ENCODE peak calls at places on chromosome 17, in five cellular contexts. G is mesenchymal stem cell, E is H1, M is neuronal stem cell, W is IMR-90. S is an unnamed sample.

GRCh38 chr17:48498168-48498840 is 32.5 kb downstream of the HOXB1 start:
- DNase-seq in E (no peak), W (no peak), M (no peak), G (peak), S (peak)

GRCh38 chr17:48604770-48605329 is at the start of gene HOXB6:
- DNase-seq in G (peak), M (no peak), E (no peak), W (no peak), S (no peak)

GRCh38 chr17:29109477-29110371 is 66.8 kb downstream of the PIPOX start:
- DNase-seq in G (no peak), W (no peak), M (no peak), E (no peak), S (peak)

GRCh38 chr17:47949197-47949759 is 7.9 kb downstream of the PNPO start:
- DNase-seq in E (peak), W (peak), G (peak), M (peak), S (peak)

GRCh38 chr17:83058478-83059167 is 20.8 kb upstream of the METRNL start:
- DNase-seq in G (no peak), M (no peak), E (peak), W (no peak), S (no peak)

GRCh38 chr17:3959295-3959899 is 4.8 kb downstream of the ATP2A3 start:
- DNase-seq in W (peak), M (no peak), E (no peak), G (peak), S (no peak)

GRCh38 chr17:21263351-21263750 is 10.1 kb upstream of the NATD1 start:
- DNase-seq in W (peak), E (no peak), M (no peak), G (peak), S (no peak)

GRCh38 chr17:50021681-50022370 is 26.8 kb upstream of the DLX3 start:
- DNase-seq in G (no peak), E (no peak), M (no peak), W (no peak), S (no peak)

GRCh38 chr17:57630736-57631135 is 114.4 kb downstream of the CCDC182 start:
- DNase-seq in G (no peak), E (no peak), W (no peak), M (no peak), S (no peak)

GRCh38 chr17:39547713-39548478 is 59.8 kb downstream of the NEUROD2 start:
- DNase-seq in E (peak), W (no peak), G (peak), M (peak), S (peak)

GRCh38 chr17:77352441-77352840 is 211.7 kb downstream of the SEC14L1 start:
- DNase-seq in W (no peak), E (no peak), G (no peak), M (no peak), S (no peak)

GRCh38 chr17:30337393-30337999 is 3.6 kb upstream of the TMIGD1 start:
- DNase-seq in E (no peak), M (no peak), W (no peak), G (no peak), S (peak)

GRCh38 chr17:46865100-46865499 is 13.7 kb downstream of the WNT9B start:
- DNase-seq in W (peak), G (no peak), M (no peak), E (no peak), S (peak)

GRCh38 chr17:61504697-61505096 is 52.5 kb downstream of the TBX4 start:
- DNase-seq in G (peak), M (no peak), E (no peak), W (peak), S (no peak)

GRCh38 chr17:71765437-71765836 is 355.4 kb upstream of the SOX9 start:
- DNase-seq in M (no peak), G (peak), W (peak), E (no peak), S (no peak)

GRCh38 chr17:41654134-41654907 is 29.9 kb upstream of the KRT17 start:
- DNase-seq in M (no peak), G (no peak), W (no peak), E (no peak), S (no peak)

GRCh38 chr17:10118788-10119130 is 79.6 kb downstream of the GAS7 start:
- DNase-seq in E (no peak), G (no peak), M (no peak), W (no peak), S (no peak)

GRCh38 chr17:9587969-9588656 is 11.7 kb downstream of the CFAP52 start:
- DNase-seq in E (no peak), W (no peak), G (no peak), M (no peak), S (peak)

GRCh38 chr17:9138161-9138717 is 116.9 kb downstream of the NTN1 start:
- DNase-seq in M (no peak), G (no peak), E (no peak), W (no peak), S (no peak)

GRCh38 chr17:38742431-38743308 is 5.5 kb downstream of the PCGF2 start:
- DNase-seq in G (peak), W (peak), M (no peak), E (no peak), S (no peak)

GRCh38 chr17:27607692-27608091 is 23.3 kb upstream of the LGALS9 start:
- DNase-seq in W (no peak), G (no peak), E (no peak), M (no peak), S (no peak)
- H3K4me3 ChIP-seq in W (no peak), G (no peak), E (no peak), M (no peak), S (no peak)

GRCh38 chr17:66411498-66411897 is 109.1 kb downstream of the PRKCA start:
- DNase-seq in E (no peak), G (no peak), M (no peak), W (no peak), S (no peak)
- H2BK15ac ChIP-seq in E (no peak), G (no peak), M (no peak), W (no peak), S (no peak)

GRCh38 chr17:56598471-56598870 is 5.0 kb downstream of the NOG start:
- DNase-seq in M (no peak), G (peak), E (no peak), W (peak), S (peak)

GRCh38 chr17:56599093-56599492 is 5.6 kb downstream of the NOG start:
- DNase-seq in M (no peak), W (no peak), G (no peak), E (no peak), S (no peak)

GRCh38 chr17:56600246-56600645 is 6.7 kb downstream of the NOG start:
- DNase-seq in W (no peak), G (no peak), M (no peak), E (no peak), S (no peak)

GRCh38 chr17:56597495-56597990 is 4.0 kb downstream of the NOG start:
- DNase-seq in W (peak), G (peak), E (peak), M (peak), S (peak)

GRCh38 chr17:56599566-56599965 is 6.1 kb downstream of the NOG start:
- DNase-seq in G (no peak), E (no peak), W (no peak), M (no peak), S (no peak)
- H3K4me3 ChIP-seq in G (no peak), E (no peak), W (no peak), M (no peak), S (no peak)

GRCh38 chr17:68601565-68602266 is 549 bp upstream of the FAM20A start:
- DNase-seq in G (no peak), E (no peak), M (no peak), W (no peak), S (peak)

GRCh38 chr17:68600881-68601564 is at the start of gene FAM20A:
- DNase-seq in M (no peak), E (peak), G (peak), W (no peak), S (peak)

GRCh38 chr17:68603663-68604062 is 2.5 kb upstream of the FAM20A start:
- DNase-seq in W (no peak), G (no peak), M (no peak), E (no peak), S (no peak)

GRCh38 chr17:68602267-68602644 is 1.1 kb upstream of the FAM20A start:
- DNase-seq in G (no peak), E (no peak), W (no peak), M (no peak), S (no peak)

DNA sequence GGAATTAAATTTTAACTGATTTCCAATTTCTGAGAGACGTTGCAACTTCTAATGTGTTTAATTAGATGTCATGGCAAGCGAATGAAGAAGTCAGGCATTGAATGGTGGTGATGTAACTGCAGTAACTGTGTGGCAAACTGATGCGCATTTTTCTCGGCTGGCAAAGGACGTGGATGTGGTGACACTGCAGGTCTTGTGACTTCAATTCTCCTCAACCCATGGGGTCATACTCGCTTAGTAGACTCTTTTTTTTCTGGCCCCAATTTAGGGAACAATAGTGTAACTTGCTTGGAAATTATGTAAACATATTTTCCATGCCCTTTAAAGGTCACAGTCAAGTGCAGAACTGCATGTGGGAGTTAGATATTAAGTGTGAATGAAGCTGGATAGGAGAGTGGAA is 1.9 kb upstream of the FAM20A start:
- DNase-seq in G (no peak), E (no peak), W (no peak), M (no peak), S (no peak)
- H2BK15ac ChIP-seq in G (no peak), E (no peak), W (no peak), M (no peak), S (no peak)

GRCh38 chr17:75392559-75392958 is 12.9 kb downstream of the GRB2 start:
- DNase-seq in W (no peak), G (no peak), E (no peak), M (no peak), S (no peak)
- H3K4me3 ChIP-seq in W (peak), G (no peak), E (peak), M (peak), S (no peak)

DNA sequence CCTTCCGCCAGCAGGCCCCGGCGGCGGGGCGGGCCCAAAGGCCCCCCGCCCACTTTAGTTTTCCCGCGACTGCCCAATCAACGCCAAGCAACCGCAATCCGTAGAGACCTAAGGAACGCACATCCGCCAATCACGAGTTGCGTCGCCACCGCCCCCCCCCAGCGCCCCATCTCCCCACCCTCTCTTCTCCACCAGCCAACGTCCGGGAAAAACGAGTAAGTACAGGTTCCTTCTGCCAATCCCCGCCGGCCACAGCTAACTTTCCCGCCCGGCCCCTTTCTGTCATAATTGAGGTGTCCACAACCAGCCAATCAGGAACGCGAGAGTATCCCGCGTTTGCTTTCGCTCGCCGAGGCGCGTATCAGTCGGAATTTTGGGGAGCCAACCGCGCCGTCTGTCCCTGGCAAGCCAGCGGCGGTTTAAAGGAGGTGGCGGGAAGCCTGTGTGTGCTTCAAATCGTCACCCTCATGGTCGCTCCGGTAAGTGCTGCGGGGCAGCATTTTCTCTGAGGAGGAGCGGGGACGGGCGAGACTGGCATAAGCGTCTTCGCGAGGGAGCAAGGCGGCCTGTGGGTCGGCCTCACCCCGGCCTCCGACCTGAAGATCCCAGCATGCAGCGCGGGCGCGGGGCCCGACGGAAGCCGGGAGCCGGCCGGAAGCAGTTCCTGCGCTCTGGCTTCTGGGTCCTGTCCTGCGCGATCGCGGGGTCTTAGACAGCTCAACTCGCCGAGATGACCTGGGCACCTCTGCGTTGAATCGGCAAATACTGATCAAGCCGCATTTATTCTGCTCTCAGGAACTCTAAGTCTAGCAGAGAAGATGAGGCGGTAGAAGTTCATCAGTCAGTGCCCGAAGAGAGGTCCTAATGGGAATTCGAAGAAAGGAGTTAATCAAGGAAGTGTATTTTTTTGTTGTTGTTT is at the start of gene MIS12:
- DNase-seq in M (peak), W (peak), G (peak), E (peak), S (peak)
- H2BK15ac ChIP-seq in M (peak), W (peak), G (no peak), E (peak), S (no peak)

DNA sequence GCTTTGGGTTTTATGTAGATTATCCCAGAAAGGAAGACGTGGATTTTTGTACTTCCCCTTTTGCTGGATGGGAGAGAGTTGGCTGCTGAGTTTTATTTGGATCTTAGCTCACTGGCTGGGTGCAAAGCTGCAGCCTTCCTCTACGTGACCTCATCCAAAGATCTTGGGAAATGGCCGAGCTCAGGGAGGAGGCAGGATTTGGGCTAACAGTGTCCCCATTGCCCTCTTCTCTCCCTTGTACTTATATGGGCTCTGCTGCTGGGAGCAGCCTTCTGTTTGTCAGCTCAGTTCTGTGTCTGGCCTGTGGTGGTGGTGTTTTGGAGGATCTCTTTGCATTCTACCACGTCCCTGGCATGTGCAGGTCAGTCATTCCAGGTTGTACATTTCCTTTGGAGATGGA is 2.0 kb downstream of the AOC3 start:
- DNase-seq in M (no peak), E (no peak), W (no peak), G (no peak), S (no peak)
- H3K4me3 ChIP-seq in M (no peak), E (no peak), W (no peak), G (no peak), S (no peak)

GRCh38 chr17:75414488-75414887 is 9.0 kb upstream of the GRB2 start:
- DNase-seq in G (no peak), W (no peak), E (no peak), M (no peak), S (no peak)

GRCh38 chr17:75411328-75412067 is 6.0 kb upstream of the GRB2 start:
- DNase-seq in M (no peak), W (no peak), G (no peak), E (no peak), S (no peak)

GRCh38 chr17:75416006-75416405 is 10.5 kb upstream of the GRB2 start:
- DNase-seq in E (no peak), M (no peak), W (no peak), G (no peak), S (no peak)

GRCh38 chr17:75410141-75410540 is 4.7 kb upstream of the GRB2 start:
- DNase-seq in G (no peak), E (no peak), W (no peak), M (no peak), S (no peak)

GRCh38 chr17:75412455-75413317 is 7.2 kb upstream of the GRB2 start:
- DNase-seq in W (peak), E (peak), M (peak), G (peak), S (peak)
- H2BK15ac ChIP-seq in W (no peak), E (no peak), M (no peak), G (no peak), S (no peak)